ENCODE peak calls at places on chromosomes 2 and 18, in ten cellular contexts. F is CD8-positive, alpha-beta T cell; K is fibroblast of mammary gland; S is stimulated activated CD4-positive, alpha-beta T cell treated with anti-CD3 and anti-CD28 coated beads, TNF-alpha, amount 100 ng/mL, for 48 hours; B is astrocyte; H is smooth muscle cell of the brain vasculature; X is activated naive CD8-positive, alpha-beta T cell treated with anti-CD3 and anti-CD28 coated beads for 36 hours; O is activated CD4-positive, CD25-positive, alpha-beta regulatory T cell; Y is DMS79; G is mammary epithelial cell. C is an unnamed sample.

GRCh38 chr2:240375024-240375645 is 60.3 kb upstream of the GPC1 start:
- DNase-seq in F (no peak), K (no peak), X (no peak), G (no peak), Y (no peak), B (no peak), S (no peak), H (no peak), O (no peak), C (no peak)

GRCh38 chr2:158773121-158773520 is 22.0 kb upstream of the DAPL1 start:
- DNase-seq in X (no peak), F (no peak), Y (no peak), S (no peak), K (peak), O (no peak), G (peak), H (no peak), B (peak), C (peak)

GRCh38 chr2:147331790-147332419 is 512.9 kb upstream of the ACVR2A start:
- DNase-seq in Y (no peak), S (no peak), F (peak), G (peak), X (no peak), B (peak), O (no peak), K (peak), H (no peak), C (peak)

GRCh38 chr18:34734048-34734447 is 23.9 kb downstream of the DTNA start:
- DNase-seq in X (no peak), F (no peak), S (no peak), B (no peak), Y (no peak), G (no peak), O (no peak), K (no peak), H (no peak), C (no peak)

GRCh38 chr2:68320118-68320641 is 431 bp upstream of the CNRIP1 start:
- DNase-seq in O (no peak), B (peak), K (no peak), Y (peak), G (peak), F (no peak), H (no peak), S (no peak), X (no peak), C (peak)

GRCh38 chr2:198287706-198288105 is 483.3 kb downstream of the PLCL1 start:
- DNase-seq in H (no peak), G (no peak), S (no peak), O (no peak), B (no peak), X (no peak), K (no peak), F (no peak), Y (no peak), C (no peak)

GRCh38 chr2:218003994-218004419 is 1.2 kb upstream of the TNS1 start:
- DNase-seq in G (no peak), H (no peak), X (no peak), O (no peak), K (peak), S (no peak), F (no peak), B (peak), Y (no peak), C (peak)

GRCh38 chr2:19124135-19124534 is 234.3 kb downstream of the OSR1 start:
- DNase-seq in K (peak), H (no peak), S (no peak), B (peak), O (no peak), F (no peak), X (no peak), Y (no peak), G (peak), C (peak)

GRCh38 chr2:60483400-60483799 is 70.1 kb downstream of the BCL11A start:
- DNase-seq in B (peak), Y (no peak), O (no peak), G (no peak), X (no peak), F (no peak), S (no peak), H (peak), K (peak), C (peak)

GRCh38 chr2:96176661-96177060 is 31.4 kb upstream of the DUSP2 start:
- DNase-seq in F (no peak), S (no peak), O (no peak), K (peak), X (no peak), B (peak), Y (no peak), G (no peak), H (no peak), C (no peak)

GRCh38 chr2:199468561-199469513 is 11.1 kb upstream of the SATB2 start:
- DNase-seq in G (no peak), X (no peak), B (no peak), S (no peak), H (no peak), F (no peak), Y (no peak), K (no peak), O (no peak), C (no peak)

GRCh38 chr18:74803117-74803516 is 205.4 kb downstream of the ZNF407 start:
- DNase-seq in O (no peak), B (no peak), F (no peak), H (no peak), X (no peak), Y (no peak), S (no peak), G (no peak), K (no peak), C (no peak)

GRCh38 chr2:157386747-157387146 is 57.1 kb downstream of the CYTIP start:
- DNase-seq in X (no peak), Y (no peak), B (no peak), S (no peak), F (no peak), H (no peak), G (no peak), K (no peak), O (no peak), C (no peak)

GRCh38 chr2:46873632-46874068 is 42.0 kb downstream of the MCFD2 start:
- DNase-seq in H (peak), S (peak), F (peak), B (peak), Y (no peak), K (peak), G (peak), O (no peak), X (peak), C (peak)

GRCh38 chr2:26838121-26838906 is 9.6 kb upstream of the DPYSL5 start:
- DNase-seq in B (peak), K (peak), O (no peak), S (no peak), X (no peak), G (peak), F (no peak), Y (no peak), H (no peak), C (peak)

GRCh38 chr18:25805323-25805722 is 285.1 kb downstream of the SS18 start:
- DNase-seq in F (no peak), K (peak), Y (no peak), G (peak), S (no peak), H (no peak), X (no peak), B (peak), O (no peak), C (peak)

GRCh38 chr2:46723346-46723745 is 192.3 kb downstream of the MCFD2 start:
- DNase-seq in H (no peak), B (no peak), K (no peak), O (no peak), X (no peak), G (no peak), S (no peak), Y (no peak), F (no peak), C (no peak)

GRCh38 chr2:26584656-26585055 is 56.5 kb downstream of the CIB4 start:
- DNase-seq in O (no peak), Y (no peak), F (no peak), H (no peak), S (no peak), K (no peak), B (no peak), X (no peak), G (no peak), C (no peak)

GRCh38 chr2:238989484-238989883 is 141.6 kb downstream of the TWIST2 start:
- DNase-seq in Y (no peak), X (no peak), H (no peak), K (no peak), S (no peak), O (no peak), B (no peak), F (no peak), G (no peak), C (no peak)

GRCh38 chr2:238239552-238239871 is 326 bp downstream of the HES6 start:
- DNase-seq in G (no peak), Y (no peak), O (no peak), B (no peak), S (no peak), K (no peak), H (no peak), X (no peak), F (peak), C (no peak)

GRCh38 chr2:144479138-144479537 is 40.8 kb downstream of the ZEB2 start:
- DNase-seq in O (no peak), F (no peak), Y (no peak), B (peak), H (no peak), X (no peak), K (peak), S (no peak), G (peak), C (peak)

GRCh38 chr2:50606860-50607259 is 425.1 kb downstream of the NRXN1 start:
- DNase-seq in X (no peak), Y (no peak), H (no peak), O (no peak), B (no peak), G (no peak), K (no peak), F (no peak), S (no peak), C (no peak)

GRCh38 chr2:46245869-46246268 is 51.3 kb upstream of the EPAS1 start:
- DNase-seq in Y (no peak), F (no peak), B (no peak), X (no peak), S (no peak), G (no peak), H (no peak), K (no peak), O (no peak), C (no peak)

GRCh38 chr2:198424112-198424511 is 619.7 kb downstream of the PLCL1 start:
- DNase-seq in X (no peak), O (no peak), Y (no peak), S (no peak), K (no peak), H (no peak), F (no peak), B (no peak), G (no peak), C (no peak)

GRCh38 chr2:3565117-3565516 is 7.0 kb upstream of the RNASEH1 start:
- DNase-seq in K (no peak), G (no peak), S (no peak), B (no peak), O (no peak), H (no peak), Y (no peak), F (no peak), X (no peak), C (no peak)

GRCh38 chr2:173187911-173188788 is 112.5 kb downstream of the MAP3K20 start:
- DNase-seq in B (peak), K (peak), S (no peak), F (no peak), G (peak), X (no peak), H (no peak), O (no peak), Y (peak), C (peak)

GRCh38 chr18:39523281-39523680 is 1957.7 kb upstream of the CELF4 start:
- DNase-seq in X (no peak), H (no peak), Y (no peak), K (peak), O (no peak), S (no peak), G (peak), B (peak), F (no peak), C (peak)

GRCh38 chr18:69257861-69258458 is 142.7 kb upstream of the DOK6 start:
- DNase-seq in Y (no peak), K (peak), O (no peak), F (no peak), H (no peak), X (no peak), B (peak), S (no peak), G (peak), C (peak)

GRCh38 chr2:17791121-17791902 is 24.9 kb upstream of the MSGN1 start:
- DNase-seq in S (no peak), K (peak), B (peak), Y (peak), O (no peak), X (no peak), H (peak), G (no peak), F (no peak), C (peak)

GRCh38 chr2:219352448-219353023 is 20.0 kb upstream of the RESP18 start:
- DNase-seq in Y (no peak), G (peak), S (peak), K (peak), H (peak), O (peak), F (peak), X (peak), B (peak), C (peak)

GRCh38 chr2:213723707-213724106 is 439.4 kb downstream of the SPAG16 start:
- DNase-seq in Y (no peak), O (no peak), B (no peak), H (no peak), F (no peak), K (no peak), X (no peak), S (no peak), G (no peak), C (no peak)

GRCh38 chr2:57882895-57883515 is 163.6 kb upstream of the VRK2 start:
- DNase-seq in S (no peak), G (no peak), H (no peak), O (no peak), F (no peak), X (no peak), K (peak), Y (no peak), B (no peak), C (no peak)

GRCh38 chr2:76197428-76197827 is 486.7 kb upstream of the GCFC2 start:
- DNase-seq in F (no peak), X (no peak), Y (no peak), B (no peak), K (no peak), S (no peak), O (no peak), H (no peak), G (no peak), C (no peak)

GRCh38 chr2:196566969-196567666 is 72.4 kb upstream of the CCDC150 start:
- DNase-seq in S (no peak), B (no peak), O (no peak), G (no peak), Y (peak), F (no peak), K (peak), X (no peak), H (no peak), C (no peak)

GRCh38 chr18:61706516-61706915 is 186.3 kb downstream of the RNF152 start:
- DNase-seq in S (no peak), O (no peak), B (no peak), K (no peak), G (no peak), X (no peak), Y (no peak), F (no peak), H (no peak), C (no peak)

C was measured in iris pigment epithelial cell.